ENCODE peak calls at places on chromosomes 2 and 18, in four cellular contexts. P is HCT116; Y is stimulated activated CD4-positive, alpha-beta T cell treated with anti-CD3 and anti-CD28 coated beads, TNF-alpha, amount 100 ng/mL, for 48 hours; R is hypothalamus. V is an unnamed sample.

GRCh38 chr18:63216911-63217311 is 102.7 kb downstream of the BCL2 start:
- DNase-seq in R (no peak), Y (no peak), P (no peak), V (no peak)

GRCh38 chr2:81328968-81329367 is 1024.4 kb upstream of the LRRTM1 start:
- DNase-seq in R (no peak), P (no peak), Y (no peak), V (no peak)

GRCh38 chr2:70934981-70935380 is 719 bp upstream of the ATP6V1B1 start:
- DNase-seq in Y (no peak), R (no peak), P (no peak), V (no peak)

GRCh38 chr2:3377279-3377611 is 373 bp downstream of the EIPR1 start:
- DNase-seq in R (no peak), P (peak; percentile 33), Y (peak; percentile 27), V (peak; percentile 70)

GRCh38 chr18:58727776-58728500 is 56.7 kb downstream of the MALT1 start:
- DNase-seq in R (no peak), Y (no peak), P (no peak), V (no peak)

GRCh38 chr18:35311506-35311905 is 21.5 kb upstream of the ZSCAN30 start:
- DNase-seq in Y (no peak), P (no peak), R (no peak), V (no peak)

GRCh38 chr2:105329561-105330495 is at the start of gene TGFBRAP1:
- DNase-seq in Y (no peak), P (no peak), R (peak; percentile 37), V (peak; percentile 16)

GRCh38 chr2:96856776-96857673 is 791 bp downstream of the ANKRD39 start:
- DNase-seq in R (peak; percentile 57), Y (no peak), P (no peak), V (peak; percentile 43)

V was measured in A549.